ENCODE peak calls at places on chromosomes 11 and 22, in eight cellular contexts. One of them, this sample, is unnamed.
A peak's percentile ranks its signal among the peaks of the same experiment; 100 is the strongest.

GRCh38 chr11:134034496-134035381 is 34.1 kb upstream of the JAM3 start:
- DNase-seq in GM23338: no peak
- DNase-seq in osteoblast: peak; percentile 66
- DNase-seq in PC-3: peak; percentile 17
- DNase-seq in DND-41: peak; percentile 32
- DNase-seq in MM.1S: no peak
- DNase-seq in fibroblast of lung: peak; percentile 22
- DNase-seq in neural progenitor cell: no peak
- DNase-seq in this sample: no peak

GRCh38 chr22:46551321-46551720 is 13.9 kb upstream of the CELSR1 start:
- DNase-seq in GM23338: no peak
- DNase-seq in osteoblast: peak; percentile 52
- DNase-seq in PC-3: no peak
- DNase-seq in DND-41: no peak
- DNase-seq in MM.1S: no peak
- DNase-seq in fibroblast of lung: no peak
- DNase-seq in neural progenitor cell: no peak
- DNase-seq in this sample: no peak

GRCh38 chr11:116187026-116187425 is 585.8 kb downstream of the BUD13 start:
- DNase-seq in GM23338: no peak
- DNase-seq in osteoblast: no peak
- DNase-seq in PC-3: no peak
- DNase-seq in DND-41: no peak
- DNase-seq in MM.1S: no peak
- DNase-seq in fibroblast of lung: no peak
- DNase-seq in neural progenitor cell: no peak
- DNase-seq in this sample: no peak

GRCh38 chr11:74731301-74732094 is at the start of gene CHRDL2:
- DNase-seq in GM23338: peak; percentile 65
- DNase-seq in osteoblast: peak; percentile 94
- DNase-seq in PC-3: no peak
- DNase-seq in DND-41: no peak
- DNase-seq in MM.1S: no peak
- DNase-seq in fibroblast of lung: peak; percentile 43
- DNase-seq in neural progenitor cell: peak; percentile 77
- DNase-seq in this sample: no peak

GRCh38 chr11:103737791-103738190 is 298.6 kb upstream of the DDI1 start:
- DNase-seq in GM23338: peak; percentile 18
- DNase-seq in osteoblast: no peak
- DNase-seq in PC-3: no peak
- DNase-seq in DND-41: no peak
- DNase-seq in MM.1S: no peak
- DNase-seq in fibroblast of lung: peak; percentile 27
- DNase-seq in neural progenitor cell: peak; percentile 42
- DNase-seq in this sample: peak; percentile 18

GRCh38 chr22:48944433-48944755 is 883.3 kb downstream of the BRD1 start:
- DNase-seq in GM23338: no peak
- DNase-seq in osteoblast: no peak
- DNase-seq in PC-3: no peak
- DNase-seq in DND-41: no peak
- DNase-seq in MM.1S: no peak
- DNase-seq in fibroblast of lung: no peak
- DNase-seq in neural progenitor cell: no peak
- DNase-seq in this sample: no peak

GRCh38 chr11:21142007-21142406 is 472.6 kb downstream of the NELL1 start:
- DNase-seq in GM23338: peak; percentile 77
- DNase-seq in osteoblast: no peak
- DNase-seq in PC-3: no peak
- DNase-seq in DND-41: peak; percentile 8
- DNase-seq in MM.1S: peak; percentile 45
- DNase-seq in fibroblast of lung: no peak
- DNase-seq in neural progenitor cell: peak; percentile 46
- DNase-seq in this sample: no peak

GRCh38 chr22:21778705-21779363 is 43.2 kb upstream of the YPEL1 start:
- DNase-seq in GM23338: no peak
- DNase-seq in osteoblast: peak; percentile 95
- DNase-seq in PC-3: no peak
- DNase-seq in DND-41: no peak
- DNase-seq in MM.1S: no peak
- DNase-seq in fibroblast of lung: peak; percentile 95
- DNase-seq in neural progenitor cell: no peak
- DNase-seq in this sample: peak; percentile 95

GRCh38 chr11:12998336-12998735 is 10.8 kb upstream of the RASSF10 start:
- DNase-seq in GM23338: no peak
- DNase-seq in osteoblast: no peak
- DNase-seq in PC-3: no peak
- DNase-seq in DND-41: no peak
- DNase-seq in MM.1S: no peak
- DNase-seq in fibroblast of lung: no peak
- DNase-seq in neural progenitor cell: no peak
- DNase-seq in this sample: no peak

GRCh38 chr11:107385361-107385982 is 72.2 kb downstream of the CWF19L2 start:
- DNase-seq in GM23338: no peak
- DNase-seq in osteoblast: peak; percentile 43
- DNase-seq in PC-3: peak; percentile 95
- DNase-seq in DND-41: no peak
- DNase-seq in MM.1S: no peak
- DNase-seq in fibroblast of lung: peak; percentile 20
- DNase-seq in neural progenitor cell: no peak
- DNase-seq in this sample: peak; percentile 6

GRCh38 chr22:46063861-46064235 is 86.5 kb upstream of the PPARA start:
- DNase-seq in GM23338: no peak
- DNase-seq in osteoblast: no peak
- DNase-seq in PC-3: peak; percentile 36
- DNase-seq in DND-41: no peak
- DNase-seq in MM.1S: no peak
- DNase-seq in fibroblast of lung: peak; percentile 34
- DNase-seq in neural progenitor cell: no peak
- DNase-seq in this sample: peak; percentile 30

GRCh38 chr11:130407978-130408377 is 20.4 kb downstream of the ADAMTS8 start:
- DNase-seq in GM23338: no peak
- DNase-seq in osteoblast: peak; percentile 95
- DNase-seq in PC-3: peak; percentile 99
- DNase-seq in DND-41: no peak
- DNase-seq in MM.1S: no peak
- DNase-seq in fibroblast of lung: peak; percentile 67
- DNase-seq in neural progenitor cell: no peak
- DNase-seq in this sample: peak; percentile 59

GRCh38 chr22:26477341-26477731 is 6.2 kb downstream of the HPS4 start:
- DNase-seq in GM23338: no peak
- DNase-seq in osteoblast: no peak
- DNase-seq in PC-3: no peak
- DNase-seq in DND-41: no peak
- DNase-seq in MM.1S: no peak
- DNase-seq in fibroblast of lung: no peak
- DNase-seq in neural progenitor cell: no peak
- DNase-seq in this sample: no peak

GRCh38 chr22:26479043-26479791 is 4.4 kb downstream of the HPS4 start:
- DNase-seq in GM23338: no peak
- DNase-seq in osteoblast: no peak
- DNase-seq in PC-3: no peak
- DNase-seq in DND-41: peak; percentile 60
- DNase-seq in MM.1S: no peak
- DNase-seq in fibroblast of lung: no peak
- DNase-seq in neural progenitor cell: no peak
- DNase-seq in this sample: no peak

GRCh38 chr22:26474687-26475086 is 8.9 kb downstream of the HPS4 start:
- DNase-seq in GM23338: no peak
- DNase-seq in osteoblast: no peak
- DNase-seq in PC-3: peak; percentile 47
- DNase-seq in DND-41: no peak
- DNase-seq in MM.1S: no peak
- DNase-seq in fibroblast of lung: peak; percentile 68
- DNase-seq in neural progenitor cell: no peak
- DNase-seq in this sample: peak; percentile 56

GRCh38 chr22:26479792-26480610 is 3.6 kb downstream of the HPS4 start:
- DNase-seq in GM23338: no peak
- DNase-seq in osteoblast: no peak
- DNase-seq in PC-3: peak; percentile 9
- DNase-seq in DND-41: peak; percentile 55
- DNase-seq in MM.1S: no peak
- DNase-seq in fibroblast of lung: no peak
- DNase-seq in neural progenitor cell: no peak
- DNase-seq in this sample: no peak

DNA sequence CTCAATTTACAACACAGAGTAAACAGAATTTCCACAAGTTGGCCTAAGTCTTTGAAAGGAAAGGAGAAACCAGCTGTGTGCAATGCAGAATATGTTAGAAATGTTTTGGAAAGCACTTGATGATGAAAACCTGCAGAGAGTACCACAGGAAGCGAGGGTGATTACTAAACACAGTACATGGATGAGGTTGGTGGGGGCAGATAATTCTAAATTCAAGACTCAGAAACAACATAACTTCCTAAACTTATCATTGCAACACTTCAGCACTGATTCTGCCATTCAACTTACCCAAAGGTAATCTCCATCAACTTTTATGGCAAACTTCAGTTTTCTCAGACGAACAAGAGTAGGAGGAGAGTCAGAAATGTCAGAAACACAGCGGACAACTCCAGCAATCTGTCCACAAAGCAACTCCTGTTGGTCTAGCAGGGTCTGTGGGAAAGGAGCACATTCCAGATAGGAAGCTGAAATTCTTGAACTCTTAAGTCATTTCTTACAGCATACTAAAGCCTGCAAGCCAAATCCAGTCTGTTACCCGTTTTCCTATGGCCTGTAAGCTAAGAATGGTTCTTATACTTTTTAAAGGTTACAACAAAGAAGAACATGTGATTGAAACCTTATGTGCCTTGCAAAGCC is 6.8 kb downstream of the HPS4 start:
- DNase-seq in GM23338: no peak
- DNase-seq in osteoblast: no peak
- DNase-seq in PC-3: no peak
- DNase-seq in DND-41: no peak
- DNase-seq in MM.1S: no peak
- DNase-seq in fibroblast of lung: peak; percentile 94
- DNase-seq in neural progenitor cell: no peak
- DNase-seq in this sample: peak; percentile 91
- H3K36me3 ChIP-seq in GM23338: peaks cover 47% of the 10 kb centered on the region
- H3K36me3 ChIP-seq in osteoblast: peaks cover 16% of the 10 kb centered on the region
- H3K36me3 ChIP-seq in PC-3: peaks cover 2% of the 10 kb centered on the region
- H3K36me3 ChIP-seq in DND-41: peaks cover 76% of the 10 kb centered on the region
- H3K36me3 ChIP-seq in MM.1S: no peaks in the 10 kb centered on the region
- H3K36me3 ChIP-seq in fibroblast of lung: peaks cover 4% of the 10 kb centered on the region
- H3K36me3 ChIP-seq in neural progenitor cell: no peaks in the 10 kb centered on the region
- H3K36me3 ChIP-seq in this sample: peaks cover 4% of the 10 kb centered on the region

GRCh38 chr11:2395856-2396255 is 4.7 kb upstream of the TSSC4 start:
- DNase-seq in GM23338: no peak
- DNase-seq in osteoblast: no peak
- DNase-seq in PC-3: no peak
- DNase-seq in DND-41: no peak
- DNase-seq in MM.1S: no peak
- DNase-seq in fibroblast of lung: no peak
- DNase-seq in neural progenitor cell: no peak
- DNase-seq in this sample: no peak
- H4K20me1 ChIP-seq in GM23338: no peaks in the 10 kb centered on the region
- H4K20me1 ChIP-seq in osteoblast: peaks cover 19% of the 10 kb centered on the region
- H4K20me1 ChIP-seq in PC-3: no peaks in the 10 kb centered on the region
- H4K20me1 ChIP-seq in DND-41: peaks cover 48% of the 10 kb centered on the region
- H4K20me1 ChIP-seq in MM.1S: no peaks in the 10 kb centered on the region
- H4K20me1 ChIP-seq in fibroblast of lung: no peaks in the 10 kb centered on the region
- H4K20me1 ChIP-seq in neural progenitor cell: peaks cover 32% of the 10 kb centered on the region
- H4K20me1 ChIP-seq in this sample: peaks cover 33% of the 10 kb centered on the region

DNA sequence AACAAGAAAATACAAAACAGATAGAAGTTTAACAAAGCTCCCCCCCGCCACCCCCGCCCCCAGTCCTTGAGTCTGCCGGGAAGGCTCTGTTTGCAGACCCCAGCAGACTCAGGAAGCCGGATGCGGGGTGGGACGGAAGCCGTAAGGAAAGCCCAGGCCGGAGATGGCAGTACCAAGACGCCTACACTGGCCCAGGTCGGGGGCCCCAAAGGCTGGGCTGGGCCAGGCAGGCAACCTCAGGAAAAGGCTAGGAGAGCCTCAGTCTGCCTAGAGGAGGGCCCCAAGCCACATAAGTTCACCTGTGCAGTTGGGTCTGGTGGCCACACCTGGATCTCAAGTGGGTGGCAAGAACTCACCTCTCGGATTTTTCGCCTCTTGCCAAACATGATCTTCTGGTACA is 4.0 kb upstream of the GAL3ST1 start:
- DNase-seq in GM23338: no peak
- DNase-seq in osteoblast: peak; percentile 77
- DNase-seq in PC-3: no peak
- DNase-seq in DND-41: no peak
- DNase-seq in MM.1S: no peak
- DNase-seq in fibroblast of lung: no peak
- DNase-seq in neural progenitor cell: no peak
- DNase-seq in this sample: no peak
- H3K36me3 ChIP-seq in GM23338: peaks cover 21% of the 10 kb centered on the region
- H3K36me3 ChIP-seq in osteoblast: peaks cover 65% of the 10 kb centered on the region
- H3K36me3 ChIP-seq in PC-3: peaks cover 19% of the 10 kb centered on the region
- H3K36me3 ChIP-seq in DND-41: peaks cover 85% of the 10 kb centered on the region
- H3K36me3 ChIP-seq in MM.1S: peaks cover 6% of the 10 kb centered on the region
- H3K36me3 ChIP-seq in fibroblast of lung: peaks cover 42% of the 10 kb centered on the region
- H3K36me3 ChIP-seq in neural progenitor cell: no peaks in the 10 kb centered on the region
- H3K36me3 ChIP-seq in this sample: peaks cover 38% of the 10 kb centered on the region

GRCh38 chr11:8672346-8672745 is 10.1 kb downstream of the TRIM66 start:
- DNase-seq in GM23338: no peak
- DNase-seq in osteoblast: peak; percentile 58
- DNase-seq in PC-3: no peak
- DNase-seq in DND-41: no peak
- DNase-seq in MM.1S: no peak
- DNase-seq in fibroblast of lung: no peak
- DNase-seq in neural progenitor cell: no peak
- DNase-seq in this sample: no peak

GRCh38 chr11:8671651-8672062 is 10.8 kb downstream of the TRIM66 start:
- DNase-seq in GM23338: no peak
- DNase-seq in osteoblast: no peak
- DNase-seq in PC-3: no peak
- DNase-seq in DND-41: no peak
- DNase-seq in MM.1S: no peak
- DNase-seq in fibroblast of lung: peak; percentile 89
- DNase-seq in neural progenitor cell: peak; percentile 7
- DNase-seq in this sample: peak; percentile 85

GRCh38 chr11:8671242-8671641 is 11.2 kb downstream of the TRIM66 start:
- DNase-seq in GM23338: peak; percentile 94
- DNase-seq in osteoblast: peak; percentile 87
- DNase-seq in PC-3: peak; percentile 80
- DNase-seq in DND-41: no peak
- DNase-seq in MM.1S: no peak
- DNase-seq in fibroblast of lung: peak; percentile 96
- DNase-seq in neural progenitor cell: peak; percentile 97
- DNase-seq in this sample: peak; percentile 93

GRCh38 chr11:8676458-8676857 is 6.0 kb downstream of the TRIM66 start:
- DNase-seq in GM23338: no peak
- DNase-seq in osteoblast: no peak
- DNase-seq in PC-3: no peak
- DNase-seq in DND-41: no peak
- DNase-seq in MM.1S: no peak
- DNase-seq in fibroblast of lung: no peak
- DNase-seq in neural progenitor cell: no peak
- DNase-seq in this sample: no peak

DNA sequence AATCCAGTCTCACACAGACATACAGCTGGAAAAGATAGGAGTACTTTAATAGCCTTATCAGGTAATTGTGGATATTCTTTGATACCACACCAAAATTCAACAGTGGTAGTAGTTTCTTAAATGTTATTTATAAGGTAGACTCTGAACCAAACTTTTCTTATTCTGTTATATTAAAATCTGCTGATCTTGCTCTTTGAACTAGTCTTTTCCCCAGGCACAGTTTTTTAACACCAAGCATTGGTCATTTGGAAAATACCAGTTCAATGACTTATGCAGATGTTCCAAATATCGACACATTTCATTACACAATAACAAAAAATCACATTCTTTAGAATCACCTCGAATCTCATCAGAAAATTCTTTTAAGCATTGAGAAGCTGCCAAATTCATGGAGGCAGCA is 7.6 kb downstream of the TRIM66 start:
- DNase-seq in GM23338: no peak
- DNase-seq in osteoblast: no peak
- DNase-seq in PC-3: no peak
- DNase-seq in DND-41: no peak
- DNase-seq in MM.1S: no peak
- DNase-seq in fibroblast of lung: no peak
- DNase-seq in neural progenitor cell: no peak
- DNase-seq in this sample: no peak
- H4K20me1 ChIP-seq in GM23338: no peaks in the 10 kb centered on the region
- H4K20me1 ChIP-seq in osteoblast: no peaks in the 10 kb centered on the region
- H4K20me1 ChIP-seq in PC-3: no peaks in the 10 kb centered on the region
- H4K20me1 ChIP-seq in DND-41: no peaks in the 10 kb centered on the region
- H4K20me1 ChIP-seq in MM.1S: no peaks in the 10 kb centered on the region
- H4K20me1 ChIP-seq in fibroblast of lung: no peaks in the 10 kb centered on the region
- H4K20me1 ChIP-seq in neural progenitor cell: no peaks in the 10 kb centered on the region
- H4K20me1 ChIP-seq in this sample: no peaks in the 10 kb centered on the region

This sample was measured in astrocyte.